ENCODE peak calls at places on chromosome 5, in nine cellular contexts. I, Z, O, T, K, U, D, S and F are unnamed samples.

GRCh38 chr5:77101298-77101697 is 14.2 kb upstream of the ZBED3 start:
- DNase-seq in I (no peak), Z (peak), O (no peak), T (peak), K (no peak), U (peak), D (no peak), S (peak), F (no peak)

GRCh38 chr5:7916171-7916804 is 47.3 kb downstream of the MTRR start:
- DNase-seq in I (no peak), Z (peak), O (no peak), T (no peak), K (no peak), U (peak), D (no peak), S (peak), F (no peak)

GRCh38 chr5:100772548-100772947 is 130.5 kb downstream of the ST8SIA4 start:
- DNase-seq in I (peak), Z (no peak), O (no peak), T (no peak), K (no peak), U (no peak), D (no peak), S (no peak), F (no peak)

GRCh38 chr5:68270576-68270975 is 55.0 kb downstream of the PIK3R1 start:
- DNase-seq in I (no peak), Z (no peak), O (no peak), T (no peak), K (no peak), U (no peak), D (no peak), S (no peak), F (no peak)

GRCh38 chr5:155728146-155728856 is 598.7 kb upstream of the SGCD start:
- DNase-seq in I (peak), Z (peak), O (no peak), T (peak), K (no peak), U (peak), D (peak), S (no peak), F (no peak)

GRCh38 chr5:129049116-129049515 is 45.4 kb upstream of the ISOC1 start:
- DNase-seq in I (no peak), Z (no peak), O (no peak), T (no peak), K (no peak), U (no peak), D (no peak), S (no peak), F (no peak)

GRCh38 chr5:135191084-135191826 is 157.2 kb upstream of the PITX1 start:
- DNase-seq in I (peak), Z (peak), O (peak), T (peak), K (peak), U (peak), D (peak), S (peak), F (peak)

GRCh38 chr5:69512740-69513260 is 20.2 kb downstream of the OCLN start:
- DNase-seq in I (no peak), Z (peak), O (no peak), T (peak), K (no peak), U (peak), D (no peak), S (peak), F (no peak)

GRCh38 chr5:167511276-167511675 is 780.2 kb upstream of the WWC1 start:
- DNase-seq in I (no peak), Z (no peak), O (no peak), T (no peak), K (no peak), U (no peak), D (no peak), S (no peak), F (no peak)

GRCh38 chr5:1815071-1815786 is 14.0 kb downstream of the NDUFS6 start:
- DNase-seq in I (no peak), Z (no peak), O (no peak), T (no peak), K (no peak), U (no peak), D (no peak), S (no peak), F (no peak)

GRCh38 chr5:22708770-22709328 is 144.3 kb downstream of the CDH12 start:
- DNase-seq in I (peak), Z (no peak), O (no peak), T (no peak), K (no peak), U (no peak), D (no peak), S (no peak), F (no peak)

GRCh38 chr5:126525630-126526245 is 69.3 kb downstream of the ALDH7A1 start:
- DNase-seq in I (peak), Z (peak), O (peak), T (peak), K (no peak), U (peak), D (no peak), S (no peak), F (no peak)

GRCh38 chr5:112119527-112119926 is 299.6 kb downstream of the EPB41L4A start:
- DNase-seq in I (no peak), Z (no peak), O (no peak), T (no peak), K (peak), U (no peak), D (no peak), S (no peak), F (no peak)

GRCh38 chr5:109455598-109456096 is 45.9 kb upstream of the PJA2 start:
- DNase-seq in I (no peak), Z (peak), O (peak), T (peak), K (no peak), U (peak), D (peak), S (peak), F (no peak)

GRCh38 chr5:61245486-61245885 is 83.2 kb upstream of the SMIM15 start:
- DNase-seq in I (no peak), Z (peak), O (no peak), T (peak), K (no peak), U (peak), D (no peak), S (no peak), F (no peak)

GRCh38 chr5:111857633-111858032 is 100.6 kb upstream of the NREP start:
- DNase-seq in I (no peak), Z (peak), O (no peak), T (peak), K (no peak), U (peak), D (no peak), S (peak), F (no peak)

GRCh38 chr5:150214289-150214688 is 24.4 kb downstream of the SLC6A7 start:
- DNase-seq in I (no peak), Z (no peak), O (peak), T (peak), K (no peak), U (peak), D (no peak), S (no peak), F (no peak)

GRCh38 chr5:69007086-69007672 is 86.6 kb upstream of the SLC30A5 start:
- DNase-seq in I (no peak), Z (no peak), O (no peak), T (no peak), K (no peak), U (peak), D (no peak), S (no peak), F (no peak)

DNA sequence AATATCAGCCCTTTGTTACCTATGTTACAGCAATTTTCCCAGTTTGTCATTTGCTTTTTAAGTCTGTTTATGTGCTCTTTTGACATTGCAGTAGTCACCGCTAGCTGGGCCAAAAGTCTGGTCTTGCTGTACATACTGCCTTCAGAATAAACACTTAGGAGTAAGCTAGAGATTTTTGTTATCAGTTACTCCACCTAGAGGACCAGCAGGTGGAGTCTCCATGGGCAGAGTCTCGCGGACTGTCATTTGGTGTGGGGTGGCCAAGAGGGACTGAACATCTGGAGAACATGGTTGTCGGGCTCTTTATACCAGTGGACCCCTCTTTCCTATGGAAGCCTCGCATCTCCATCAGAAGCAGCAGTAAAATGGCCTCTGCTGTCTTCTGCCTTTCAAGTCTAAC is 10.8 kb upstream of the MGAT1 start:
- DNase-seq in I (peak), Z (no peak), O (no peak), T (no peak), K (no peak), U (no peak), D (no peak), S (peak), F (no peak)
- TF ChIP-seq CTCF in I (peak), Z (peak), O (no peak), T (no peak), K (no peak), U (no peak), D (peak), S (peak), F (no peak)

GRCh38 chr5:38259062-38259857 is 901 bp downstream of the EGFLAM start:
- DNase-seq in I (no peak), Z (no peak), O (no peak), T (no peak), K (no peak), U (peak), D (no peak), S (no peak), F (no peak)
- TF ChIP-seq CTCF in I (no peak), Z (no peak), O (no peak), T (no peak), K (no peak), U (no peak), D (no peak), S (no peak), F (no peak)

DNA sequence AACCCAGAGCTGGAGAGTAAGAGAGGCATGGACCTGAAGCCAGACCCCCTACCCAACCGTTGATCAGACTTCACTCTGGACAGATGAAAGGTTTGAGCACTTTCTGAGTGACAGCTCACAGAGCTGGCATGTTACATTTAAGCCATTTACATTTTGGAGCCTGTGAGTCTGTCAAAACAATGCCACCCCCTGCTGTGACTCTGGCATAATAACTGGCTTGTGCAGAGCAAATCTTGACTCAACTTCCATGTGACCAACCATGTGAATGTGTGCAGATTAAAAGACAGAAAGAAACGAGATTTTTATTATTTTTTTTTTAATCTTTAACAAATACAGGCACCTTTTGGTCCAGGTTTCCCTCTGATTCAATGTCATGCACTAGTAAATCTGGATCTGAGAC is 48.5 kb downstream of the MFAP3 start:
- DNase-seq in I (no peak), Z (no peak), O (no peak), T (peak), K (no peak), U (no peak), D (no peak), S (no peak), F (no peak)
- TF ChIP-seq CTCF in I (no peak), Z (no peak), O (no peak), T (no peak), K (no peak), U (no peak), D (no peak), S (no peak), F (no peak)

GRCh38 chr5:103587185-103587748 is 24.7 kb upstream of the NUDT12 start:
- DNase-seq in I (no peak), Z (peak), O (no peak), T (peak), K (no peak), U (peak), D (no peak), S (peak), F (no peak)
- TF ChIP-seq CTCF in I (peak), Z (peak), O (peak), T (peak), K (no peak), U (peak), D (peak), S (peak), F (no peak)